ENCODE peak calls at places on chromosome 14, in four cellular contexts. T is K562, X is HEK293T, L is HepG2. R is an unnamed sample.

GRCh38 chr14:60188696-60189095 is 23.5 kb upstream of the DHRS7 start:
- DNase-seq in T (no peak), X (no peak), L (no peak), R (no peak)

GRCh38 chr14:76941544-76942287 is 86.8 kb downstream of the IRF2BPL start:
- DNase-seq in T (no peak), X (no peak), L (no peak), R (no peak)

GRCh38 chr14:66635435-66635834 is 127.5 kb downstream of the GPHN start:
- DNase-seq in T (no peak), X (no peak), L (no peak), R (no peak)

GRCh38 chr14:75044322-75044721 is 6.9 kb downstream of the MLH3 start:
- DNase-seq in T (no peak), X (no peak), L (no peak), R (no peak)

GRCh38 chr14:99267871-99268775 is 3.9 kb downstream of the BCL11B start:
- DNase-seq in T (no peak), X (no peak), L (no peak), R (no peak)

GRCh38 chr14:68076451-68076850 is 256.9 kb downstream of the RAD51B start:
- DNase-seq in T (no peak), X (no peak), L (peak), R (no peak)

GRCh38 chr14:51507556-51508511 is 143.9 kb upstream of the FRMD6 start:
- DNase-seq in T (no peak), X (peak), L (no peak), R (no peak)

GRCh38 chr14:20613094-20614037 is 22.2 kb upstream of the RNASE12 start:
- DNase-seq in T (peak), X (peak), L (peak), R (peak)

GRCh38 chr14:51848120-51848519 is 12.3 kb upstream of the GNG2 start:
- DNase-seq in T (no peak), X (no peak), L (no peak), R (no peak)

GRCh38 chr14:54555651-54556050 is 11.3 kb upstream of the SAMD4A start:
- DNase-seq in T (no peak), X (no peak), L (no peak), R (no peak)

GRCh38 chr14:96055753-96056508 is 16.8 kb downstream of the C14orf132 start:
- DNase-seq in T (no peak), X (no peak), L (no peak), R (no peak)

GRCh38 chr14:96054661-96055060 is 15.5 kb downstream of the C14orf132 start:
- DNase-seq in T (no peak), X (no peak), L (no peak), R (no peak)

GRCh38 chr14:96056509-96057422 is 17.6 kb downstream of the C14orf132 start:
- DNase-seq in T (no peak), X (no peak), L (peak), R (no peak)

GRCh38 chr14:96053600-96054381 is 14.6 kb downstream of the C14orf132 start:
- DNase-seq in T (no peak), X (no peak), L (no peak), R (no peak)

DNA sequence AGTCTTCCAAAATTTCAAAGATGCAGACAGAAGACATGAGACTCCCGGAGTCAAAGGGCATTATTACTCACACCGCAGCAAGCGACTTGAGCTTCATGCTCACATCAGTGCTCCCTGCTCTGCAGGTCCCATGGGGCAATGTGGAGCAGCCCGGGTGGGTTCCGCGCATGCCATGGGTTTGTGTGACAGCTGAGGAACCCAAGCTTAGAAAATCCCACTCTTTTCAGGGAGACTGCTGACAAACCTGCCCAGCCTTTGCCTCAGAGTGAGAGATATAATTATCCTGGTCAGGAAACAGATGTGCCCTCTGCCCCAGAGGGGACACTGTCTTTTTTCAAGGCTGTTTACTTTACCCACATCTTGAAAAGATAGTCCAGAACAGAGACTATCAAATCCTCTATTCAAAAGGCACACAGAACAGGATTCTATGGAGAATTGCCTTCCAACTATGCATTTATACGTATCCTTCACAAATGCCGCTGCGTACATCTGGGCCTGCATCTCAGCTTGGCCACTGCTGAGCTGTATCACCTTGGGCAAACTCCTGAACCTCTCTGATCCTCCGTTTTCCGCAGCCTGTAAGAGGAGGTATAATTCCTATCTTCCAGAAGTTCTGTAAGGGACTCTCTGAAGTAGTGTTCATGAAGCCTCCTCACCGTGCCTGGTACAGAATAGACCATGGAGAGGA is 16.0 kb downstream of the C14orf132 start:
- DNase-seq in T (no peak), X (no peak), L (no peak), R (no peak)
- TF ChIP-seq FOXK2 in T (no peak), X (no peak), L (no peak), R (no peak)

GRCh38 chr14:105499256-105500035 is 8.4 kb downstream of the TEDC1 start:
- DNase-seq in T (no peak), X (no peak), L (peak), R (no peak)

GRCh38 chr14:105498430-105499255 is 7.6 kb downstream of the TEDC1 start:
- DNase-seq in T (no peak), X (no peak), L (no peak), R (no peak)

GRCh38 chr14:105496831-105497591 is 6.0 kb downstream of the TEDC1 start:
- DNase-seq in T (no peak), X (no peak), L (no peak), R (no peak)

GRCh38 chr14:105495990-105496830 is 5.2 kb downstream of the TEDC1 start:
- DNase-seq in T (no peak), X (no peak), L (peak), R (no peak)

GRCh38 chr14:105497671-105498429 is 6.8 kb downstream of the TEDC1 start:
- DNase-seq in T (no peak), X (no peak), L (no peak), R (no peak)
- TF ChIP-seq FOXK2 in T (no peak), X (no peak), L (no peak), R (no peak)

GRCh38 chr14:69316449-69317391 is 56.8 kb downstream of the GALNT16 start:
- DNase-seq in T (no peak), X (no peak), L (no peak), R (no peak)

GRCh38 chr14:69317392-69317755 is 57.4 kb downstream of the GALNT16 start:
- DNase-seq in T (no peak), X (no peak), L (no peak), R (no peak)

GRCh38 chr14:69318901-69319475 is 59.0 kb downstream of the GALNT16 start:
- DNase-seq in T (no peak), X (no peak), L (no peak), R (no peak)

GRCh38 chr14:69317780-69318179 is 57.8 kb downstream of the GALNT16 start:
- DNase-seq in T (no peak), X (no peak), L (no peak), R (no peak)

GRCh38 chr14:69318241-69318640 is 58.3 kb downstream of the GALNT16 start:
- DNase-seq in T (no peak), X (no peak), L (no peak), R (no peak)
- TF ChIP-seq FOXK2 in T (no peak), X (no peak), L (no peak), R (no peak)

GRCh38 chr14:104548802-104549535 is 30.6 kb upstream of the C14orf180 start:
- DNase-seq in T (no peak), X (no peak), L (no peak), R (no peak)

GRCh38 chr14:104547998-104548700 is 31.4 kb upstream of the C14orf180 start:
- DNase-seq in T (no peak), X (no peak), L (no peak), R (no peak)

GRCh38 chr14:104546591-104547309 is 32.8 kb upstream of the C14orf180 start:
- DNase-seq in T (no peak), X (no peak), L (no peak), R (no peak)

GRCh38 chr14:104546021-104546491 is 33.5 kb upstream of the C14orf180 start:
- DNase-seq in T (no peak), X (no peak), L (no peak), R (no peak)

GRCh38 chr14:104547310-104547997 is 32.1 kb upstream of the C14orf180 start:
- DNase-seq in T (no peak), X (no peak), L (no peak), R (no peak)
- TF ChIP-seq FOXK2 in T (no peak), X (no peak), L (no peak), R (no peak)

R was measured in GM12878.